ENCODE peak calls at places on chromosomes 3 and 15, in four cellular contexts. Z is stimulated activated CD4-positive, alpha-beta T cell treated with anti-CD3 and anti-CD28 coated beads, Interleukin-12 subunit alpha, Interleukin-12 subunit beta, amount 100 ng/mL, for 4 hours; W is BE2C; R is activated gamma-delta T cell treated with Interleukin-2 at 50 U/mL for 16 hours. Q is an unnamed sample.

GRCh38 chr3:130960139-130960779 is 66.4 kb downstream of the ASTE1 start:
- DNase-seq in Z (no peak), W (no peak), R (no peak), Q (no peak)

GRCh38 chr3:36906504-36907149 is 38.2 kb downstream of the TRANK1 start:
- DNase-seq in Z (no peak), W (no peak), R (no peak), Q (no peak)

GRCh38 chr3:56370991-56371775 is 97.1 kb downstream of the ERC2 start:
- DNase-seq in Z (no peak), W (no peak), R (no peak), Q (no peak)

GRCh38 chr3:27345493-27345892 is 23.7 kb downstream of the NEK10 start:
- DNase-seq in Z (no peak), W (no peak), R (no peak), Q (peak; percentile 25)

GRCh38 chr15:100663550-100664335 is 61.4 kb downstream of the ASB7 start:
- DNase-seq in Z (no peak), W (no peak), R (no peak), Q (no peak)

GRCh38 chr3:142723665-142723967 is 218 bp upstream of the TRPC1 start:
- DNase-seq in Z (peak; percentile 66), W (no peak), R (no peak), Q (no peak)

GRCh38 chr3:165797551-165797950 is 39.7 kb downstream of the BCHE start:
- DNase-seq in Z (no peak), W (no peak), R (no peak), Q (no peak)

GRCh38 chr3:66200147-66200546 is 20.7 kb upstream of the SLC25A26 start:
- DNase-seq in Z (no peak), W (no peak), R (no peak), Q (no peak)

GRCh38 chr3:160185711-160186110 is 39.5 kb upstream of the C3orf80 start:
- DNase-seq in Z (no peak), W (no peak), R (no peak), Q (no peak)

GRCh38 chr3:113243071-113243470 is 31.7 kb downstream of the BOC start:
- DNase-seq in Z (no peak), W (no peak), R (no peak), Q (no peak)

GRCh38 chr3:196790636-196791035 is 51.0 kb downstream of the PAK2 start:
- DNase-seq in Z (no peak), W (no peak), R (no peak), Q (no peak)

GRCh38 chr15:68818088-68818670 is 2.5 kb downstream of the ANP32A start:
- DNase-seq in Z (peak; percentile 61), W (peak; percentile 80), R (peak; percentile 55), Q (peak; percentile 67)

GRCh38 chr3:170012683-170013400 is 25.0 kb upstream of the GPR160 start:
- DNase-seq in Z (no peak), W (no peak), R (no peak), Q (no peak)

GRCh38 chr3:71456155-71456554 is 127.4 kb downstream of the FOXP1 start:
- DNase-seq in Z (no peak), W (no peak), R (no peak), Q (peak; percentile 42)

GRCh38 chr3:113531826-113532697 is at the start of gene SIDT1:
- DNase-seq in Z (peak; percentile 54), W (no peak), R (peak; percentile 65), Q (peak; percentile 76)

GRCh38 chr3:13223574-13224237 is 150.5 kb upstream of the IQSEC1 start:
- DNase-seq in Z (no peak), W (no peak), R (no peak), Q (no peak)

GRCh38 chr3:177300842-177301241 is 103.6 kb upstream of the TBL1XR1 start:
- DNase-seq in Z (no peak), W (no peak), R (no peak), Q (no peak)

GRCh38 chr3:116930786-116931185 is 221.2 kb downstream of the TUSC7 start:
- DNase-seq in Z (no peak), W (peak; percentile 59), R (no peak), Q (no peak)

GRCh38 chr15:31390777-31391486 is 64.3 kb downstream of the KLF13 start:
- DNase-seq in Z (no peak), W (no peak), R (no peak), Q (no peak)

GRCh38 chr3:174441588-174442316 is 417.4 kb upstream of the NAALADL2 start:
- DNase-seq in Z (no peak), W (no peak), R (no peak), Q (no peak)

GRCh38 chr3:16124636-16125035 is 49.8 kb upstream of the GALNT15 start:
- DNase-seq in Z (no peak), W (no peak), R (no peak), Q (no peak)

GRCh38 chr15:58465866-58466517 is 34.2 kb downstream of the LIPC start:
- DNase-seq in Z (no peak), W (no peak), R (no peak), Q (no peak)

GRCh38 chr15:60591491-60592385 is 112.8 kb upstream of the ICE2 start:
- DNase-seq in Z (peak; percentile 38), W (peak; percentile 24), R (peak; percentile 41), Q (peak; percentile 42)

GRCh38 chr3:31981206-31982181 is at the start of the genes OSBPL10 and ZNF860:
- DNase-seq in Z (peak; percentile 10), W (peak; percentile 16), R (no peak), Q (no peak)

GRCh38 chr3:187456268-187456667 is 88.1 kb downstream of the RTP4 start:
- DNase-seq in Z (no peak), W (peak; percentile 24), R (no peak), Q (no peak)

GRCh38 chr15:52498700-52499099 is 30.0 kb downstream of the MYO5A start:
- DNase-seq in Z (no peak), W (no peak), R (no peak), Q (no peak)

GRCh38 chr3:15823092-15823491 is 25.3 kb upstream of the ANKRD28 start:
- DNase-seq in Z (no peak), W (no peak), R (no peak), Q (no peak)

GRCh38 chr3:158732856-158733200 is 571 bp upstream of the RARRES1 start:
- DNase-seq in Z (no peak), W (no peak), R (no peak), Q (no peak)

GRCh38 chr3:153138267-153139210 is 23.5 kb upstream of the RAP2B start:
- DNase-seq in Z (peak; percentile 34), W (no peak), R (no peak), Q (no peak)

GRCh38 chr3:42159147-42159546 is 68.0 kb downstream of the TRAK1 start:
- DNase-seq in Z (no peak), W (no peak), R (no peak), Q (no peak)

GRCh38 chr15:36429707-36430106 is 149.7 kb upstream of the CDIN1 start:
- DNase-seq in Z (no peak), W (no peak), R (no peak), Q (no peak)

GRCh38 chr3:11407644-11408043 is 135.4 kb downstream of the ATG7 start:
- DNase-seq in Z (no peak), W (no peak), R (no peak), Q (no peak)

GRCh38 chr15:74613953-74614743 is 1.5 kb upstream of the CLK3 start:
- DNase-seq in Z (no peak), W (no peak), R (no peak), Q (no peak)

GRCh38 chr3:184441202-184441900 is 61.5 kb downstream of the CHRD start:
- DNase-seq in Z (no peak), W (peak; percentile 24), R (no peak), Q (no peak)

GRCh38 chr3:118945834-118946233 is 88.8 kb downstream of the IGSF11 start:
- DNase-seq in Z (no peak), W (no peak), R (no peak), Q (no peak)

GRCh38 chr15:101429191-101429590 is 60.3 kb downstream of the PCSK6 start:
- DNase-seq in Z (no peak), W (no peak), R (no peak), Q (no peak)

GRCh38 chr15:60021589-60022378 is 17.7 kb downstream of the FOXB1 start:
- DNase-seq in Z (no peak), W (no peak), R (no peak), Q (no peak)